ENCODE peak calls at places on chromosomes 4 and X, in ten cellular contexts. K is ELR; M is stimulated activated CD4-positive, alpha-beta T cell treated with anti-CD3 and anti-CD28 coated beads, Interleukin-2, amount 100 ng/mL, for 24 hours; I is body of pancreas; V is T-cell; Y is activated effector memory CD4-positive, alpha-beta T cell treated with Interleukin-2 at 50 U/mL for 16 hours; N is NCI-H774; B is left ventricle myocardium superior; T is left colon; A is iris pigment epithelial cell. Z is an unnamed sample.
A peak's percentile ranks its signal among the peaks of the same experiment; 100 is the strongest.

GRCh38 chr4:105978684-105979296 is 83.5 kb downstream of the NPNT start:
- DNase-seq in K (peak; percentile 63), N (no peak), M (no peak), Y (no peak), B (no peak), T (no peak), V (no peak), A (peak; percentile 18), I (no peak), Z (peak; percentile 85)

GRCh38 chr4:120001850-120002249 is 64.8 kb downstream of the MAD2L1 start:
- DNase-seq in B (no peak), K (no peak), Y (no peak), T (no peak), V (no peak), A (no peak), M (no peak), I (no peak), N (no peak), Z (no peak)

GRCh38 chr4:1113311-1114009 is at the start of gene RNF212:
- DNase-seq in Y (peak; percentile 16), M (peak; percentile 29), N (no peak), A (no peak), I (no peak), B (peak; percentile 53), V (peak; percentile 53), T (peak; percentile 47), K (no peak), Z (peak; percentile 61)

GRCh38 chr4:36280555-36280954 is 861 bp upstream of the DTHD1 start:
- DNase-seq in V (no peak), I (no peak), T (no peak), N (no peak), M (no peak), B (no peak), K (no peak), A (no peak), Y (no peak), Z (no peak)

GRCh38 chrX:16771483-16772398 is 14.5 kb upstream of the TXLNG start:
- DNase-seq in N (no peak), I (no peak), V (no peak), B (no peak), K (peak; percentile 86), M (no peak), Y (no peak), T (peak; percentile 56), A (peak; percentile 89), Z (peak; percentile 44)

GRCh38 chrX:110317079-110317819 is 636 bp downstream of the AMMECR1 start:
- DNase-seq in M (no peak), K (peak; percentile 41), V (peak; percentile 31), N (no peak), T (peak; percentile 44), A (no peak), I (peak; percentile 14), Y (peak; percentile 22), B (peak; percentile 33), Z (peak; percentile 43)

GRCh38 chrX:51956441-51956840 is 63.0 kb downstream of the MAGED1 start:
- DNase-seq in K (no peak), I (no peak), V (no peak), T (no peak), Y (no peak), N (no peak), A (no peak), B (no peak), M (no peak), Z (no peak)

GRCh38 chrX:22164770-22165388 is 107.8 kb upstream of the CBLL2 start:
- DNase-seq in B (no peak), V (no peak), M (no peak), A (peak; percentile 27), Y (no peak), I (no peak), T (no peak), N (no peak), K (peak; percentile 44), Z (peak; percentile 0)

GRCh38 chrX:10199212-10199611 is 42.4 kb downstream of the CLCN4 start:
- DNase-seq in I (no peak), T (peak; percentile 32), V (peak; percentile 47), A (peak; percentile 83), Y (no peak), N (no peak), B (peak; percentile 44), K (peak; percentile 24), M (no peak), Z (peak; percentile 19)

GRCh38 chr4:8723222-8723980 is 130.8 kb downstream of the CPZ start:
- DNase-seq in B (peak; percentile 6), N (no peak), K (no peak), A (no peak), I (no peak), T (no peak), V (no peak), M (no peak), Y (no peak), Z (no peak)

GRCh38 chr4:92381640-92382039 is 77.9 kb downstream of the GRID2 start:
- DNase-seq in K (no peak), V (no peak), B (no peak), Y (no peak), T (no peak), A (peak; percentile 10), N (no peak), M (no peak), I (no peak), Z (peak; percentile 1)

GRCh38 chrX:154799554-154800348 is 5.5 kb downstream of the MPP1 start:
- DNase-seq in N (peak; percentile 84), A (peak; percentile 31), Y (no peak), I (peak; percentile 71), M (no peak), K (no peak), B (no peak), T (peak; percentile 50), V (no peak), Z (no peak)

GRCh38 chrX:53018627-53019026 is 30.0 kb upstream of the GPR173 start:
- DNase-seq in N (no peak), A (no peak), K (peak; percentile 17), T (no peak), I (no peak), Y (no peak), M (no peak), V (no peak), B (no peak), Z (no peak)

GRCh38 chr4:143559757-143560147 is 46.2 kb downstream of the SMARCA5 start:
- DNase-seq in T (no peak), A (no peak), V (peak; percentile 17), K (no peak), M (peak; percentile 21), N (no peak), B (no peak), Y (no peak), I (no peak), Z (peak; percentile 45)